ENCODE peak calls at places on chromosomes 5 and 9, in seven cellular contexts. J, N, X, S, F, L and H are unnamed samples.

GRCh38 chr5:62331921-62332320 is 25.9 kb downstream of the KIF2A start:
- DNase-seq in J (no peak), N (no peak), X (no peak), S (no peak), F (no peak), L (no peak), H (no peak)

GRCh38 chr5:172534229-172535169 is 80.2 kb upstream of the SH3PXD2B start:
- DNase-seq in J (no peak), N (no peak), X (no peak), S (no peak), F (no peak), L (peak), H (no peak)

GRCh38 chr5:134824681-134825080 is 21.1 kb upstream of the C5orf24 start:
- DNase-seq in J (no peak), N (no peak), X (no peak), S (no peak), F (no peak), L (no peak), H (no peak)

GRCh38 chr5:125446986-125447385 is 700.5 kb upstream of the ZNF608 start:
- DNase-seq in J (no peak), N (no peak), X (no peak), S (no peak), F (no peak), L (no peak), H (no peak)

GRCh38 chr5:142644127-142644526 is 41.8 kb downstream of the FGF1 start:
- DNase-seq in J (no peak), N (no peak), X (no peak), S (no peak), F (no peak), L (no peak), H (no peak)

GRCh38 chr9:122347348-122348287 is 23.2 kb upstream of the PTGS1 start:
- DNase-seq in J (no peak), N (no peak), X (no peak), S (no peak), F (peak), L (no peak), H (no peak)

GRCh38 chr5:58999804-59000595 is 417.1 kb downstream of the RAB3C start:
- DNase-seq in J (peak), N (peak), X (no peak), S (no peak), F (no peak), L (peak), H (no peak)

GRCh38 chr9:684055-684949 is 157.2 kb upstream of the DMRT1 start:
- DNase-seq in J (no peak), N (no peak), X (no peak), S (no peak), F (no peak), L (no peak), H (no peak)

GRCh38 chr5:58358436-58358835 is 101.5 kb downstream of the PLK2 start:
- DNase-seq in J (no peak), N (no peak), X (no peak), S (no peak), F (no peak), L (no peak), H (no peak)

GRCh38 chr5:105807951-105808350 is 1862.8 kb downstream of the EFNA5 start:
- DNase-seq in J (no peak), N (no peak), X (no peak), S (no peak), F (no peak), L (no peak), H (no peak)

GRCh38 chr9:135973276-135974219 is 12.4 kb upstream of the UBAC1 start:
- DNase-seq in J (no peak), N (no peak), X (no peak), S (no peak), F (no peak), L (no peak), H (no peak)

GRCh38 chr9:92328225-92328624 is 2.5 kb downstream of the CENPP start:
- DNase-seq in J (peak), N (no peak), X (no peak), S (no peak), F (peak), L (no peak), H (no peak)

GRCh38 chr5:132417010-132417439 is 47.5 kb downstream of the SLC22A5 start:
- DNase-seq in J (no peak), N (no peak), X (no peak), S (no peak), F (no peak), L (no peak), H (no peak)

GRCh38 chr9:7879551-7880245 is 80.1 kb upstream of the DMAC1 start:
- DNase-seq in J (no peak), N (no peak), X (no peak), S (no peak), F (no peak), L (peak), H (no peak)

GRCh38 chr9:97510797-97511761 is 9.6 kb downstream of the TMOD1 start:
- DNase-seq in J (no peak), N (peak), X (peak), S (no peak), F (no peak), L (peak), H (no peak)

GRCh38 chr9:94173632-94174031 is 85.5 kb upstream of the ZNF169 start:
- DNase-seq in J (no peak), N (no peak), X (no peak), S (no peak), F (no peak), L (no peak), H (no peak)

GRCh38 chr9:90095682-90096081 is 490.9 kb downstream of the GADD45G start:
- DNase-seq in J (peak), N (no peak), X (no peak), S (no peak), F (no peak), L (no peak), H (no peak)

GRCh38 chr5:179113143-179113530 is 53.0 kb downstream of the ZNF354C start:
- DNase-seq in J (no peak), N (no peak), X (no peak), S (no peak), F (no peak), L (no peak), H (no peak)

GRCh38 chr9:117549444-117549843 is 134.6 kb upstream of the ASTN2 start:
- DNase-seq in J (no peak), N (no peak), X (no peak), S (no peak), F (no peak), L (peak), H (no peak)

GRCh38 chr9:95488971-95489370 is 27.8 kb downstream of the PTCH1 start:
- DNase-seq in J (no peak), N (no peak), X (no peak), S (no peak), F (no peak), L (no peak), H (no peak)

GRCh38 chr9:93646640-93647178 is 70.3 kb downstream of the PHF2 start:
- DNase-seq in J (no peak), N (no peak), X (no peak), S (no peak), F (no peak), L (no peak), H (no peak)

GRCh38 chr9:127928232-127929043 is 2.1 kb downstream of the PIP5KL1 start:
- DNase-seq in J (no peak), N (peak), X (no peak), S (no peak), F (no peak), L (no peak), H (no peak)

GRCh38 chr9:127925959-127926949 is 4.3 kb downstream of the PIP5KL1 start:
- DNase-seq in J (no peak), N (no peak), X (no peak), S (no peak), F (no peak), L (no peak), H (no peak)

GRCh38 chr9:127924736-127925444 is 5.7 kb downstream of the PIP5KL1 start:
- DNase-seq in J (no peak), N (no peak), X (no peak), S (no peak), F (no peak), L (no peak), H (no peak)

GRCh38 chr9:127927457-127928231 is 2.9 kb downstream of the PIP5KL1 start:
- DNase-seq in J (no peak), N (peak), X (no peak), S (no peak), F (no peak), L (peak), H (no peak)

DNA sequence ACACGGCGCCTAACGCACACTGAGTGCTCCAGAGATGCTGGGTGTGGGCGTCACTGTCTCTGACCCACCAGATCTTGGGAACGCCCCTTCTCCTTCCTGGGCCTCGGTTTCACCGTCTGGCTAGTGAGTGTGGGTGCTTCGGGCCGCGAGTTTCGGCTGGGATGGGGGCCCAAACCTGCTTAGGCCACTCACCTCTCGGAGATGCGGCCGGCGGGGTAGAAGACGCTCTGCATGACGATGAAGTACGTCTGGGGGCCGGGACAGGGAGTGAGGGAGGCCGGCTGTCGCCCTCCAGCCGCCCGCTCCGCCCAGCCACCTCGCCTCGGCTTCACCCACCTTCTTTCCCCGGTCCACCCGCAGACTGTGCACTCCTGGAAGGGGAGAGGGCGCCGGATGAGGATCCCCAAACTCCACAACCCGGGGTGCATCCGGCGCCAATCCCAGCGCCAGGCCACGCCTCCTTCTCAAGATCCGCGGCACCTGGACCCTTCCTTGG is 3.6 kb downstream of the PIP5KL1 start:
- DNase-seq in J (no peak), N (no peak), X (no peak), S (no peak), F (no peak), L (no peak), H (no peak)
- TF ChIP-seq TAF1 in J (no peak), N (no peak), X (no peak), S (no peak), F (no peak), L (peak), H (no peak)

GRCh38 chr5:74499236-74499635 is 141.3 kb downstream of the ENC1 start:
- DNase-seq in J (no peak), N (no peak), X (no peak), S (no peak), F (peak), L (no peak), H (no peak)
- TF ChIP-seq TAF1 in J (no peak), N (no peak), X (no peak), S (no peak), F (no peak), L (no peak), H (no peak)

GRCh38 chr5:33328842-33329241 is 111.9 kb upstream of the TARS1 start:
- DNase-seq in J (no peak), N (no peak), X (no peak), S (no peak), F (no peak), L (no peak), H (no peak)

GRCh38 chr5:33332804-33333203 is 108.0 kb upstream of the TARS1 start:
- DNase-seq in J (no peak), N (no peak), X (no peak), S (no peak), F (no peak), L (no peak), H (no peak)

GRCh38 chr5:33334829-33335228 is 105.9 kb upstream of the TARS1 start:
- DNase-seq in J (no peak), N (no peak), X (no peak), S (no peak), F (no peak), L (no peak), H (no peak)

GRCh38 chr5:33330416-33330815 is 110.3 kb upstream of the TARS1 start:
- DNase-seq in J (no peak), N (no peak), X (no peak), S (no peak), F (no peak), L (no peak), H (no peak)

GRCh38 chr5:33330992-33331391 is 109.8 kb upstream of the TARS1 start:
- DNase-seq in J (no peak), N (no peak), X (no peak), S (no peak), F (no peak), L (no peak), H (no peak)
- TF ChIP-seq TAF1 in J (no peak), N (no peak), X (no peak), S (no peak), F (no peak), L (no peak), H (no peak)

GRCh38 chr9:79813262-79813646 is 241.5 kb downstream of the TLE4 start:
- DNase-seq in J (no peak), N (no peak), X (no peak), S (no peak), F (no peak), L (no peak), H (no peak)

GRCh38 chr9:79812099-79812498 is 240.3 kb downstream of the TLE4 start:
- DNase-seq in J (no peak), N (no peak), X (no peak), S (no peak), F (no peak), L (no peak), H (no peak)

GRCh38 chr9:79809931-79810330 is 238.2 kb downstream of the TLE4 start:
- DNase-seq in J (no peak), N (no peak), X (no peak), S (no peak), F (no peak), L (no peak), H (no peak)

GRCh38 chr9:79809477-79809876 is 237.7 kb downstream of the TLE4 start:
- DNase-seq in J (no peak), N (no peak), X (no peak), S (no peak), F (peak), L (no peak), H (no peak)

DNA sequence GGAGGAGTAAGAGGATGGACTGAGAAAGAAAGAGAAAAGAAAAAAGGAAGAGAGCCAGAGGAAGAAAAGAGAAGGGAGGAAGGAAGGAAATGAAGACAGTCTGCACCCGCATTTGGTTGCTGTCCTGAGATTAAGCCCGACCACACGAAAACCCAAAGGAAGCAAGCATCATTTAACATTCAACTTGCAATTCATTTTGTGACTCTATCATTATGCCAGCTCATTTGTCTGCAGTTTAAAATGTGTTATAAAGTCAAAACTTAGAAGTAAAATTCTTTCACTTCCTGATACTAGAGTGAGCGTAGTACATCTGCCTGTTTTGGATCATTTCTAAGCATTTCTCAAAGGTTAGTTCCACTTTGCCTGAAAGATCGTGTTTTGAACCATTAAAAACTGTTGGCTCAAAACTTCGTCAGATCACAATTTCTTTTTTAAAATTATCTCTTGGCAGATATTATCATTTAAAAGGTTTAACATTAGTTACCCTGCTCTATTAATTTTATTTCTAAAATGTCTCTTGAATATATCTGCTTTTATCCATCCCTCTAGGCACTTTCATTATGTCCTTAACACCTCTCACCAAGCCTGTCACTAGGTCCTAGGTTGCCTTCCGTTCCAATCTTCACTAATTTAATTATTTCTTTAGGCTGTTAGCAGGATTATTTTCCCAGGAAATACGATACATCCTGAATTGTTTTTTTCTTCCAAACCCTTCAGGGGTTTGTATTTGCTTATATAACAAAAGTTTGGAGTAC is 240.9 kb downstream of the TLE4 start:
- DNase-seq in J (no peak), N (no peak), X (peak), S (no peak), F (no peak), L (no peak), H (no peak)
- TF ChIP-seq TAF1 in J (no peak), N (no peak), X (no peak), S (no peak), F (no peak), L (no peak), H (no peak)

GRCh38 chr5:6820851-6821479 is 107.7 kb downstream of the TENT4A start:
- DNase-seq in J (peak), N (peak), X (no peak), S (peak), F (peak), L (peak), H (peak)
- TF ChIP-seq TAF1 in J (no peak), N (no peak), X (no peak), S (no peak), F (no peak), L (no peak), H (no peak)

GRCh38 chr5:176530406-176530982 is 6.7 kb downstream of the RNF44 start:
- DNase-seq in J (peak), N (peak), X (no peak), S (no peak), F (no peak), L (no peak), H (no peak)

GRCh38 chr5:176531902-176532493 is 5.2 kb downstream of the RNF44 start:
- DNase-seq in J (no peak), N (no peak), X (no peak), S (no peak), F (no peak), L (no peak), H (no peak)

GRCh38 chr5:176532795-176533194 is 4.4 kb downstream of the RNF44 start:
- DNase-seq in J (no peak), N (no peak), X (no peak), S (no peak), F (no peak), L (no peak), H (no peak)

GRCh38 chr5:176529824-176530195 is 7.4 kb downstream of the RNF44 start:
- DNase-seq in J (no peak), N (no peak), X (no peak), S (peak), F (no peak), L (no peak), H (no peak)

DNA sequence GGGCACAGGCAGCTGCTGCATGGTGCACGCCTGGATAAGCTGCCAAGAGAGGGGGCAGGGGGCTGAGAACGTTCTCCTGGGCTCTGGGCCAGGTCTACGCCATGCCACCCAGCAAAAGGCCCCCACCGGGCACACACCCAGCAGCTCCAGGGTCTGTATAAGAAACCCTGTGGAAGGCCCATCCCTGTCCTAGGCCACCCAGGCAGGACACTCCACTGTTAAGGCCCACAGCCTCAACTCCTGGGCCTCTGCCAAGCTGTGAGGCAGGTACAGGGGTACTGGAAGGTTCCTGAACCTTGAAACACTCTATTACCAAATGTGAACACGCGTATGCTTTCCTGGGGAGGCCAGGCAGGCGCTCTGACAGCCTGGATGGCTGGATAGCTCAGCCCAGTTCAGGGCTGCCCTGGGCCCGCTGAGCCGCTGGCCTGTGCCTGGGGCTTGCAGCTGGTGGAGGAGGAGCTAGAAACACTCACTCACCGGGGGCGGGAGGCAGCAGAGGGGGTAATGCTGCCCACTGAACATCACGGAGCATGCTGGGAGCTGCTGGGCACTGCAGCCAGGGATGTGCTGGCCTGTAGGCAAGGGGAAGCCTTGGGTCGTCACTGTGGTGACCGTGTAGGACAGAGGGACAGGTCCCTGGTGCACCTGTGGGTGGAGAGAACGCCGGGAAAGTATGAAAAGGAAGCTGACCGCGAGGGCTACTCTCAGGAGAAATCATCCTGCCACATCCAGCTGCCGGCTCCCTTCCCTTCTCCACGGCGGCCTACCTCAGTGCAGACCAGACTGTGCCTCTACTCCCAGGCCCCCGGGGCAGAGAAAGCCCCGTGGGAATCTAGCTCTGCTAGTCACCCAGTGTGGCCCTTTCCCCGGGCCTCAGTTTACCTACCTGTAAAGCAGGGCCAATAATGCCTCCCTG is 6.0 kb downstream of the RNF44 start:
- DNase-seq in J (peak), N (no peak), X (no peak), S (no peak), F (no peak), L (no peak), H (no peak)
- TF ChIP-seq TAF1 in J (no peak), N (no peak), X (no peak), S (no peak), F (no peak), L (no peak), H (no peak)

DNA sequence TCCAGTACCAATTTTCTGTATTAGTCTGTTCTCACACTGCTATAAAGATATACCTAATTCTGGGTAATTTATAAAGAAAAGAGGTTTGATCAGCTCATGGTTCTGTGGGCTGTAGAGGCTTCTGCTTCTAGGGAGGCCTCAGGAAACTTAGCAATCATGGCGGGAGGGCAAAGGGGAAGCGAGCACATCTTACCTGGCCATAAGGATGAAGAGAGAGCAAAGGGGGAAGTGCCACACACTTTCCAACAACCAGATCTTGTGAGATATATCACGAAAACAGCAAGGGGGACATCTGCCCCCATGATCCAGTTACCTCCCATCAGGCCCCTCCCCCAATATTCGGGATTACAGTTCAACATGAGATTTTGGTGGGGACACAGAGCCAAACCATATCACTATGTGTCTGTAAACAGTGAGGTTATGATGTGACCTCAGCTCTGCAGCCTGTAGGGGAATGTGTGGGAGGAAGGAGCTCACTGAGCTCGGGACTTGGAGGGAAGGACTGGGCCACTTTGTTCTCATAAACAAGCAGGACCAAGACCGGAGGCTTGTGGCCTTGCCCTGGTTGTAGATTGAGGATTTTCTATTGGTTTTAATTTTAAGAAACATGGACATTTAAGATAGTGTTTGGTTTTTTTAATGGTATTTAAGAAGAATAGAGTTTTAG is 85.2 kb downstream of the EHMT1 start:
- DNase-seq in J (no peak), N (no peak), X (no peak), S (no peak), F (no peak), L (no peak), H (no peak)
- TF ChIP-seq TAF1 in J (no peak), N (no peak), X (no peak), S (no peak), F (no peak), L (no peak), H (no peak)